ENCODE peak calls at places on chromosomes 6 and 20, in four cellular contexts. M is GM12878, H is pancreas, V is foreskin keratinocyte. J is an unnamed sample. For H3K27me3, the result is how much of the 10 kb centered on the place peaks cover.

GRCh38 chr6:131747821-131748353 is 37.1 kb upstream of the CTAGE9 start:
- DNase-seq in M (no peak), V (no peak), H (no peak), J (no peak)

GRCh38 chr6:90219168-90219985 is 77.3 kb downstream of the BACH2 start:
- DNase-seq in V (peak), M (no peak), H (no peak), J (no peak)

GRCh38 chr6:33610779-33611421 is 10.2 kb upstream of the ITPR3 start:
- DNase-seq in M (no peak), H (no peak), V (no peak), J (no peak)

GRCh38 chr20:34922654-34923381 is 32.8 kb downstream of the GSS start:
- DNase-seq in V (peak), M (no peak), H (no peak), J (no peak)

GRCh38 chr6:132877003-132877402 is 62.6 kb downstream of the RPS12 start:
- DNase-seq in M (no peak), V (no peak), H (no peak), J (no peak)

GRCh38 chr20:32737371-32738223 is 5.7 kb downstream of the COMMD7 start:
- DNase-seq in M (no peak), V (no peak), H (no peak), J (no peak)

GRCh38 chr6:12421596-12421995 is 131.4 kb downstream of the EDN1 start:
- DNase-seq in H (no peak), M (no peak), V (no peak), J (no peak)

GRCh38 chr20:10171864-10172751 is 46.5 kb upstream of the SNAP25 start:
- DNase-seq in H (peak), M (no peak), V (no peak), J (peak)

DNA sequence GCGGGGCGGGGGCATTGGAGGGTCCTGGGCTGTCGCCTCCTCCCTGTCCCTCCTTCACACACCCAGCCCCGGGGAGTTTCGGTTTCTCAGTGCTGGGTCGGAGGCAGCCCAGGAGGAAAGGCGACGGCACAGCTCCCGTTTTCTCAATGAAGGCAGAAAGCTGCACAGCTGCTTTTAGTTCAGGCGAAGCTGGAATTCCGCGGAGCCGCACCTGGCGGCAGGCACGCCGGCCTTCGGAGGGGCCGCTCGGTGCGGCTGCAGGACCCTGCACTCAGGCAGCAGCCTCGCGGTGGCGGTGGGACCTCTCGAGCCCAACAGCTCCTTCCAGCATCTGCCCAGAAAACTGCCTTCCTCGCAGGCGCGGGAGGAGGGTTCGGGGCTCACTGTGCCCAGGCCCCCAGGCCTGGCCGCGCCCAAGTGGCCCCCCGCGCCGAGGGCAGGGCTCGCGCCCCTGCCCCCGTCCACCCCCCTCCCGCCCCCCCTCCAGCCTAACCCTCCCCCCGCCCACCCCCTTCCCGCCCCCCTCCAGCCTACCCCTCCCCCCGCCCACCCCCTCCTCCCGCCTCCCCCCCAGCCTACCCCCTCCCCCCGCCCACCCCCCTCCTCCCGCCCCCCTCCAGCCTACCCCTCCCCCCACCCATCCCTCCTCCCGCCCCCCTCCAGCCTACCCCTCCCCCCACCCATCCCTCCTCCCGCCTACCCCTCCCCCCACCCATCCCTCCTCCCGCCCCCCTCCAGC is 4.8 kb downstream of the FOXQ1 start:
- DNase-seq in M (peak), H (peak), V (no peak), J (no peak)
- TF ChIP-seq CTCF in M (no peak), H (no peak), V (peak), J (no peak)

DNA sequence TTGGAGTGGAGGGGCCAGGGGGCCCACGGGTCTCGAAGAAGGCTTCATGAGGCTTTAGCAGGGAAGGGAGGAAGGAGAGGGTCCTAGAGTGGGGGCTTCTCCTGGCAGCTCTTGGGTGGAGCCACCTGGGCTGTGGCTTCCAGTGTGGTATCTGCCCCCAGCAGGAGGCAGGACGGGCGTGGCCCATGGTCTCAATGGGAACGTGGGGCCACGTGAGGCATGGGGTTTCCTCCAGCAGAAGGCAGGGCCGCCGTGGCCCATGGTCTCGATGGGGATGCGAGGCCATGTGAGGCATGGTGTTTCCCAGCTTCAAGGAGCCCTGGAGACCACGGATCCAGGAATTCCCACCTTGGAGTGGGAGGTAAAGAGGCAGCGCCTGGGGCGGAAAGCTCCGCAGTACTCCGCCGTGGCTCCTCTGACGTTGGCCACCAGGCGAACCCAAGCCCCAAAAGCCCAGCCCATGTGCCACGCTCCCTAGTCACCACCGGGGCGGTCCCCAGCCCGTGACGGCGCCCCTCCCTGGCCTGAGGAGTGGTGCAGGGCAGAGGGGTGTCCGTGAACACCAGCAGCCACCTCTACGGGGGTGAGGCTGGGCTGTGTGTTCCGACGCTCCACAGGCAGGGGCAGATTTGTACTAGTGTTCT is 62.0 kb upstream of the GATA5 start:
- DNase-seq in M (no peak), V (no peak), H (no peak), J (no peak)
- H3K27me3 ChIP-seq in M (under half), V (half or more), H (under half), J (under half)

DNA sequence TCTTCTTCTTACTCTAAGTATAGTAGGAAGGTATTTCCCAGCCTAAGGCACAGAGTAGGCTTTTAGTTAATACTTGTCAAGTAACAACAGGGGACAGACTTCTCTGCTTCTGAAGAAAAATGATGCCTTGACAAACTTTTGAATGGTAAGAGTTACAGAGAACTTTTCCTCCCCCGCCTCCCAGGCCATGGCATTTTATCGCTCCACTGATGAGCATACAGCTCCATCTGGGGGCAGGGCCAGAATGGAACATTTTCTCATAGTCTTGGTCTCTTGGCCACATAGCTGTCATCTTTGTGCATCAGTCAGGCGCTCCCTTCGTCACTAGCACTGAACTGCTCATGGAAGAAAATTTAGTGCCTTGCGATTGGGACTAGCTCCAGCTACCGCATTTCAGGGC is 1066.8 kb upstream of the CITED2 start:
- DNase-seq in V (no peak), M (no peak), H (no peak), J (no peak)
- TF ChIP-seq CTCF in V (peak), M (no peak), H (peak), J (no peak)

DNA sequence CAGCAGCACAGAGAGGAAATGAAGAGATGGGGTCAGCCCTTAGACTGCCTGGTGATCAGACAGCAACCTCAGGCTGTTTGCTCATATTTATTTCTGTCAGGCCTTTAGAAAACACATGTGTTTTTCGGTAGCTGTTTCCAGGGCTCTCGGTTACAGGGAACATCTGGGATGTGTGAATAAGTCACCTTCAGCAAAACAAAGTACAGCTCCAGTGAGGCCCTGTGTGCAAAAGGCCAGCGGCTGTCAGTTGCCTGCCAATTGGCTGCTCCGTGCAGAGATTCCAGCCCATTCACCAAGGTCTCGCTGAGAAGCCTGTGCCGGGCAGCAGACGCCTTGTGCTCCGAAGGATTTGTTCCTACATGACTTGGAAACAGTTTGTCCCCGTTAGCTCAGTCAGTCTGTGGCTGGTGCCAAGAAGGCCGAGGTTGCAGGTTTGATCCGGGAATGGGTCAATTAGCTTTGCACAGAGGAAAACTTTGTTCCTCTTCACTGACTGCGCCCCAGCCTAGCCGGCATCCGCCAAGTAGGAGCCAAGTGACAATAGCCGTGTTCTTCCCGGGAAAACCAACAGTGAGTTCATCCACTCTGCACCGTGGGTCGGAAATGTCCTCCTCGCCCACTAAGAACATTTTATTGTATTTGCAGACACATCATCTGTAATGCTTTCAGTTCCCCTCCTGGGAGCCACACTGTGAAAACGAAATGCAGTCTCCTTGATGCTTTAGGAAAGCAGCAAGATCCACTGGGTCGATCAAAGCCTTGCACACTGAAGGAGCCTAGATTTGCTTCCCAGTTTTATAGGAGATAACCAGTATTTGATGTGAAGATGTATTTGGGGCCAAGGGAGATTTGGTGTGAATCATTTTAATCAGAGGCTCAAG is 315.4 kb upstream of the CDYL start:
- DNase-seq in M (no peak), H (no peak), V (peak), J (no peak)
- H3K27me3 ChIP-seq in M (under half), H (under half), V (under half), J (under half)

GRCh38 chr6:62283828-62284411 is 2.1 kb downstream of the KHDRBS2 start:
- DNase-seq in V (no peak), M (no peak), H (no peak), J (no peak)
- TF ChIP-seq CTCF in V (peak), M (peak), H (peak), J (peak)

DNA sequence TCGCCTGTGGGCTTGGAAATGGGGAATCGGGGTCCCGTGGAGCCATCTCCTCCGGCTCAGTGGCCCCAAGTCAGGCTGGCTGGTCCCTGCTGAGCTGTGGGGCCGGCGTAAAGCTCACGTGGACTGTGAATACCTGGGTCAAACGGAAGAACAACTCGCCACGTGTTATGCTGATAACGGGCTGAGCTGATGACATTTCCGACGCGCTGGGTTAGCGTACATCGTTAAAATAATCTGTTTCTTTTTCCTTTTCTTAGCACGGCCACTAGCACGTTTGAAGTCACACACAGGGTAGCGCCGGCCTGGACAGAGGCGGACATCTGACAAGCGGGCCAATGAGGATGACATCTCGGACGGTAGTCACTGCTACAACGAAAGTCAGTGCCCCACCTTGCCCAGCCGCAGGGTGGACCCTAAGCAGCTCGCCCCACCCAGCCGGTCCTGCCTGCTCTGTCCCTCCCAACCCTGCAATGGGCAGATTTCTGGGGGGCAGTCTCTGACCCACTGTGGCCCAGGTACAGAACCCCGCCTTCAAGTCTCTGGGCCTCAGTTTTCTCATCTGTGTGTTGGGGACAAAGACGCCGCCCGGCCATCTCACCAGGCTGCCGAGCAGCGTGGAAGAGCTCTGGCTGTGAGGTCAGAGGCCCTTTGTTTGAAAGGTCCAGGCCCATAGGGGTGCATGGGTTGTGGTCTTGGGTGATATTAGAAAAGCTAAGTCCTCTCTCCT is 20.0 kb upstream of the RBBP8NL start:
- DNase-seq in H (no peak), M (no peak), V (no peak), J (no peak)
- H3K27me3 ChIP-seq in H (under half), M (under half), V (under half), J (under half)

J was measured in GM06990.